ENCODE peak calls at places on chromosomes 5 and 9, in nine cellular contexts. E is NCI-H2029; J is pancreas; G is activated T-cell treated with anti-CD3 and anti-CD28 coated beads, Interleukin-2, amount 50 U/mL, for 24 hours; D is foreskin fibroblast; U is HS-5; R is GM13977; I is fibroblast of lung; B is stimulated activated CD8-positive, alpha-beta memory T cell treated with anti-CD3 and anti-CD28 coated beads, Interleukin-15, amount 100 ng/mL, for 1 hour. N is an unnamed sample.
A peak's percentile ranks its signal among the peaks of the same experiment; 100 is the strongest.

GRCh38 chr5:150783422-150783928 is 4.9 kb downstream of the SMIM3 start:
- DNase-seq in E (peak; percentile 81), J (peak; percentile 72), G (peak; percentile 63), D (peak; percentile 85), U (peak; percentile 70), R (peak; percentile 43), I (peak; percentile 98), B (peak; percentile 25), N (peak; percentile 50)

GRCh38 chr9:72203205-72203803 is 54.1 kb downstream of the GDA start:
- DNase-seq in E (no peak), J (peak; percentile 20), G (no peak), D (peak; percentile 7), U (peak; percentile 11), R (peak; percentile 39), I (peak; percentile 7), B (no peak), N (peak; percentile 35)

GRCh38 chr5:142838845-142839244 is 68.7 kb downstream of the ARHGAP26 start:
- DNase-seq in E (no peak), J (no peak), G (no peak), D (no peak), U (no peak), R (no peak), I (no peak), B (no peak), N (no peak)

GRCh38 chr9:94717656-94718225 is 8.8 kb upstream of the AOPEP start:
- DNase-seq in E (no peak), J (no peak), G (no peak), D (no peak), U (no peak), R (no peak), I (peak; percentile 47), B (no peak), N (no peak)

GRCh38 chr5:17127743-17128231 is 89.6 kb upstream of the BASP1 start:
- DNase-seq in E (no peak), J (no peak), G (no peak), D (peak; percentile 64), U (peak; percentile 87), R (no peak), I (peak; percentile 92), B (no peak), N (no peak)

GRCh38 chr5:7396169-7397004 is 449 bp downstream of the ADCY2 start:
- DNase-seq in E (no peak), J (no peak), G (no peak), D (no peak), U (no peak), R (peak; percentile 21), I (peak; percentile 34), B (no peak), N (no peak)

GRCh38 chr5:112084149-112084548 is 327.2 kb upstream of the NREP start:
- DNase-seq in E (no peak), J (no peak), G (no peak), D (peak; percentile 5), U (no peak), R (no peak), I (no peak), B (no peak), N (no peak)

GRCh38 chr5:103573411-103573810 is 10.8 kb upstream of the NUDT12 start:
- DNase-seq in E (no peak), J (no peak), G (no peak), D (no peak), U (no peak), R (no peak), I (no peak), B (no peak), N (no peak)

GRCh38 chr5:134541736-134542376 is 16.4 kb downstream of the JADE2 start:
- DNase-seq in E (no peak), J (peak; percentile 56), G (no peak), D (no peak), U (no peak), R (no peak), I (no peak), B (no peak), N (no peak)

GRCh38 chr9:91059713-91060112 is 258.1 kb downstream of the SYK start:
- DNase-seq in E (peak; percentile 9), J (no peak), G (no peak), D (peak; percentile 71), U (no peak), R (no peak), I (no peak), B (no peak), N (no peak)

GRCh38 chr5:77832938-77833337 is 56.8 kb upstream of the TBCA start:
- DNase-seq in E (no peak), J (no peak), G (no peak), D (no peak), U (no peak), R (no peak), I (no peak), B (no peak), N (no peak)

GRCh38 chr9:131650254-131650653 is 89.6 kb downstream of the RAPGEF1 start:
- DNase-seq in E (no peak), J (no peak), G (no peak), D (peak; percentile 93), U (peak; percentile 80), R (no peak), I (peak; percentile 29), B (no peak), N (no peak)